ENCODE peak calls at places on chromosomes 1 and 21, in five cellular contexts. K, W, V, G and O are unnamed samples. For H3K4me1, the result is how much of the 10 kb centered on the place peaks cover.

GRCh38 chr1:53590581-53591515 is 131.6 kb downstream of the DMRTB1 start:
- DNase-seq in G (no peak), V (no peak), W (no peak), K (peak), O (no peak)

GRCh38 chr1:63821650-63822049 is 47.8 kb downstream of the ROR1 start:
- DNase-seq in W (no peak), G (no peak), V (no peak), K (no peak), O (no peak)

GRCh38 chr21:41302976-41303375 is 13.6 kb upstream of the FAM3B start:
- DNase-seq in G (no peak), V (no peak), W (no peak), K (no peak), O (no peak)

GRCh38 chr1:232988572-232989040 is 38.2 kb downstream of the NTPCR start:
- DNase-seq in K (no peak), G (no peak), V (no peak), W (no peak), O (no peak)

GRCh38 chr1:78048446-78048845 is 2.7 kb downstream of the GIPC2 start:
- DNase-seq in V (no peak), K (no peak), G (no peak), W (no peak), O (no peak)

GRCh38 chr1:208597571-208597970 is 353.4 kb upstream of the PLXNA2 start:
- DNase-seq in V (no peak), G (no peak), K (no peak), W (no peak), O (no peak)

GRCh38 chr1:1996207-1996651 is 7.4 kb downstream of the CFAP74 start:
- DNase-seq in G (no peak), K (no peak), W (no peak), V (no peak), O (no peak)

GRCh38 chr1:27525296-27526271 is 35.6 kb upstream of the WASF2 start:
- DNase-seq in G (peak), W (peak), V (peak), K (no peak), O (peak)

GRCh38 chr1:27572679-27573426 is 31.1 kb downstream of the AHDC1 start:
- DNase-seq in W (peak), V (no peak), K (peak), G (no peak), O (no peak)

GRCh38 chr1:188432427-188432826 is 1603.7 kb downstream of the PLA2G4A start:
- DNase-seq in W (no peak), G (no peak), K (no peak), V (no peak), O (no peak)

GRCh38 chr1:28518000-28518744 is 12.3 kb downstream of the RCC1 start:
- DNase-seq in W (peak), K (peak), G (peak), V (peak), O (peak)

GRCh38 chr1:204495078-204495753 is 611 bp upstream of the PIK3C2B start:
- DNase-seq in W (peak), G (no peak), K (no peak), V (no peak), O (no peak)

GRCh38 chr1:248243204-248243603 is 12.0 kb downstream of the OR2M4 start:
- DNase-seq in K (no peak), G (no peak), V (no peak), W (peak), O (no peak)

GRCh38 chr1:29121516-29121937 is 2.2 kb downstream of the TMEM200B start:
- DNase-seq in G (no peak), K (no peak), V (no peak), W (no peak), O (no peak)

GRCh38 chr1:26126321-26127084 is 14.9 kb downstream of the PDIK1L start:
- DNase-seq in V (peak), W (peak), G (no peak), K (no peak), O (no peak)

GRCh38 chr21:45256912-45257672 is 30.6 kb downstream of the POFUT2 start:
- DNase-seq in K (no peak), W (no peak), V (peak), G (peak), O (no peak)

GRCh38 chr21:46562964-46563607 is 41.8 kb downstream of the S100B start:
- DNase-seq in W (no peak), K (peak), G (no peak), V (no peak), O (no peak)

GRCh38 chr1:912740-913301 is 10.9 kb upstream of the SAMD11 start:
- DNase-seq in G (peak), V (no peak), W (peak), K (peak), O (no peak)

GRCh38 chr1:31723828-31724359 is 20.1 kb upstream of the COL16A1 start:
- DNase-seq in K (peak), V (peak), G (peak), W (peak), O (no peak)

GRCh38 chr1:29646161-29646775 is 409.9 kb downstream of the PTPRU start:
- DNase-seq in V (peak), W (no peak), G (peak), K (no peak), O (no peak)

GRCh38 chr1:65769621-65770020 is 23.1 kb upstream of the PDE4B start:
- DNase-seq in G (no peak), W (no peak), V (no peak), K (no peak), O (no peak)

GRCh38 chr1:29457496-29458368 is 221.4 kb downstream of the PTPRU start:
- DNase-seq in V (no peak), K (peak), W (no peak), G (no peak), O (no peak)

GRCh38 chr1:78469561-78469960 is 21.2 kb upstream of the PTGFR start:
- DNase-seq in V (no peak), G (no peak), W (no peak), K (no peak), O (no peak)

GRCh38 chr1:204579681-204580080 is 63.5 kb downstream of the MDM4 start:
- DNase-seq in V (no peak), G (no peak), K (no peak), W (no peak), O (no peak)

GRCh38 chr1:166233750-166234366 is 67.1 kb upstream of the FAM78B start:
- DNase-seq in K (no peak), G (no peak), W (peak), V (no peak), O (no peak)

GRCh38 chr1:113515498-113515897 is 125.2 kb downstream of the MAGI3 start:
- DNase-seq in W (peak), K (no peak), V (no peak), G (no peak), O (no peak)

GRCh38 chr1:225049594-225049993 is 120.1 kb downstream of the DNAH14 start:
- DNase-seq in K (no peak), V (no peak), G (no peak), W (no peak), O (no peak)

GRCh38 chr1:232192781-232193450 is 437.0 kb downstream of the SIPA1L2 start:
- DNase-seq in W (no peak), K (no peak), G (no peak), V (no peak), O (no peak)

GRCh38 chr1:227666286-227666685 is 68.8 kb downstream of the JMJD4 start:
- DNase-seq in G (no peak), W (no peak), V (no peak), K (no peak), O (no peak)

GRCh38 chr1:189939967-189940366 is 537.7 kb downstream of the BRINP3 start:
- DNase-seq in V (no peak), K (no peak), G (no peak), W (no peak), O (no peak)

GRCh38 chr1:35568975-35569395 is 4.1 kb upstream of the TFAP2E start:
- DNase-seq in K (peak), V (peak), W (peak), G (peak), O (peak)

GRCh38 chr1:234874291-234875288 is 254.0 kb downstream of the TOMM20 start:
- DNase-seq in W (no peak), V (no peak), K (peak), G (no peak), O (no peak)

GRCh38 chr1:31872658-31873636 is 57.1 kb upstream of the SPOCD1 start:
- DNase-seq in G (no peak), W (peak), V (no peak), K (no peak), O (peak)

GRCh38 chr21:15768045-15768601 is 38.3 kb downstream of the USP25 start:
- DNase-seq in W (no peak), K (no peak), V (no peak), G (no peak), O (no peak)

GRCh38 chr1:17874231-17874630 is 119.1 kb downstream of the ACTL8 start:
- DNase-seq in V (no peak), K (no peak), G (no peak), W (peak), O (no peak)

GRCh38 chr1:10693152-10693496 is 103.3 kb downstream of the CASZ1 start:
- DNase-seq in G (no peak), V (no peak), W (no peak), K (no peak), O (no peak)

GRCh38 chr1:68045511-68046180 is 4.8 kb downstream of the DIRAS3 start:
- DNase-seq in K (no peak), V (no peak), G (no peak), W (no peak), O (no peak)

DNA sequence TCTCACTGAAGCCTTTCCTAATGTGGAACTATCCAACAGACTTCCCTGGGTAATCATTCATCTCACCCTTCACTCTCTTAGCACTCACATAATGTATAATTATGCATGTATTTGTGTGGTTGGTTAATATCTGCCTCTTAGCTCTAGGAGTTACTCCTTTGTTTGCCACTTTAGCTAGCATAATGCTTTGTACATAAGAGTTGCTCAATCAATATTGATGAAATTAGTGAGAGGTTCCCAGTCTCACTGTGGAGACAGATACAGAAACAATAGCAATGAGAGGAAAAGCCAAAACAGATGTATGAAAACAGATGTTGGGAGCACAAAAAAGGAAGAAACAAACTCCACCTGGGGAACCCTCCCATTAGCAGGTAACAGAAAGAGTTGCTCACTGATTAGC is 77.0 kb upstream of the WARS2 start:
- DNase-seq in W (no peak), G (no peak), K (no peak), V (no peak), O (no peak)
- H3K4me1 ChIP-seq in W (under half), G (under half), K (under half), V (under half), O (under half)

GRCh38 chr1:43975249-43975961 is 645 bp downstream of the ATP6V0B start:
- DNase-seq in K (peak), W (peak), V (peak), G (no peak), O (peak)
- H3K27ac ChIP-seq in K (no peak), W (peak), V (peak), G (no peak), O (peak)

DNA sequence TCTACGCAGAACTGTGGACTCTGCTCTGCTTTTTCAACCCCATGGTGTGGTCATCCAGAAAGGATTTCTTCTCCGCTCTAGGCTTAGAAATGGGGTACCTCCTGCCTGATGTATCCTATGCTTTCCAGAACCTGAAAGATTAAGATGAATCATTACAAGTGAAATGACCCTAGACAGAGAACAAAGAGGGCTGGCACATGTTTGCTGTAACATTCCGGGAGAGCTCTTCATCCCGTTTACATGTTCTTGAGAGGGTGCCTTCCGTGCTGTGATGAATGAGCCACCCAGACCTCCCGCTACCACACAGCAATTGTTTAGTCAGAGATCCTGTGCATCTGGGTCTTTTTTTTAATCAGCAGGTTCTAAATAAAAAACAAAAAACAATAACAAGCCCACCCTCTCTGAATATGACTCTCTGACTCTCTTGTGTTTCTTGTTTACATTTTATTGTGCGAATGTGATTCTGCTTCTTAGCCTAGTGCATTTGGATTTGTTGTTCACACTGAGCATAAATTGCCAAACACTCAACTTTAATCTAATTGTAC is 87.0 kb downstream of the GPR88 start:
- DNase-seq in W (no peak), G (no peak), V (no peak), K (no peak), O (no peak)
- H3K4me1 ChIP-seq in W (under half), G (under half), V (under half), K (under half), O (under half)

GRCh38 chr1:84001501-84001900 is 2.6 kb upstream of the TTLL7 start:
- DNase-seq in K (no peak), G (no peak), W (no peak), V (no peak), O (no peak)
- H3K27ac ChIP-seq in K (peak), G (no peak), W (no peak), V (no peak), O (no peak)

GRCh38 chr1:23099171-23099536 is 69.5 kb downstream of the LUZP1 start:
- DNase-seq in G (no peak), K (no peak), V (no peak), W (no peak), O (no peak)
- H3K4me1 ChIP-seq in G (under half), K (under half), V (under half), W (under half), O (under half)